ENCODE peak calls at places on chromosomes 2 and 18, in six cellular contexts. E, Y, K, V, U and B are unnamed samples.

GRCh38 chr2:212284166-212284565 is 254.4 kb downstream of the ERBB4 start:
- DNase-seq in E (no peak), Y (no peak), K (no peak), V (no peak), U (no peak), B (no peak)

GRCh38 chr2:167793725-167794124 is 453.7 kb downstream of the STK39 start:
- DNase-seq in E (no peak), Y (no peak), K (no peak), V (no peak), U (no peak), B (no peak)

GRCh38 chr2:239736358-239737143 is 288.6 kb downstream of the NDUFA10 start:
- DNase-seq in E (no peak), Y (no peak), K (no peak), V (no peak), U (no peak), B (no peak)

GRCh38 chr2:128874608-128875007 is 555.9 kb upstream of the HS6ST1 start:
- DNase-seq in E (no peak), Y (no peak), K (no peak), V (no peak), U (no peak), B (no peak)

GRCh38 chr2:188576657-188577056 is 285.0 kb downstream of the GULP1 start:
- DNase-seq in E (no peak), Y (no peak), K (no peak), V (no peak), U (no peak), B (no peak)

GRCh38 chr2:240219208-240219890 is 78.9 kb upstream of the OTOS start:
- DNase-seq in E (no peak), Y (peak; percentile 38), K (peak; percentile 3), V (no peak), U (no peak), B (no peak)

GRCh38 chr18:9058426-9058825 is 44.1 kb upstream of the NDUFV2 start:
- DNase-seq in E (no peak), Y (no peak), K (no peak), V (no peak), U (no peak), B (no peak)

GRCh38 chr2:105858868-105859693 is 114.4 kb downstream of the NCK2 start:
- DNase-seq in E (no peak), Y (no peak), K (no peak), V (no peak), U (no peak), B (no peak)

GRCh38 chr2:38690499-38691420 is 24.8 kb downstream of the GALM start:
- DNase-seq in E (peak; percentile 72), Y (no peak), K (no peak), V (peak; percentile 87), U (peak; percentile 85), B (no peak)

GRCh38 chr2:119486886-119487285 is 37.4 kb downstream of the SCTR start:
- DNase-seq in E (no peak), Y (no peak), K (no peak), V (peak; percentile 6), U (no peak), B (no peak)

GRCh38 chr2:128469203-128469602 is 150.5 kb upstream of the HS6ST1 start:
- DNase-seq in E (peak; percentile 44), Y (no peak), K (no peak), V (no peak), U (no peak), B (no peak)

GRCh38 chr2:37604716-37605115 is 66.7 kb downstream of the CDC42EP3 start:
- DNase-seq in E (no peak), Y (no peak), K (no peak), V (peak; percentile 72), U (no peak), B (no peak)

GRCh38 chr18:42746794-42747193 is 368.7 kb downstream of the RIT2 start:
- DNase-seq in E (no peak), Y (no peak), K (no peak), V (no peak), U (no peak), B (no peak)

GRCh38 chr2:221671515-221671914 is 99.4 kb upstream of the EPHA4 start:
- DNase-seq in E (no peak), Y (no peak), K (no peak), V (no peak), U (no peak), B (no peak)

GRCh38 chr2:47357475-47357874 is 45.5 kb upstream of the MSH2 start:
- DNase-seq in E (peak; percentile 39), Y (no peak), K (no peak), V (peak; percentile 42), U (peak; percentile 51), B (no peak)

GRCh38 chr2:40642726-40643125 is 190.8 kb upstream of the SLC8A1 start:
- DNase-seq in E (no peak), Y (no peak), K (no peak), V (no peak), U (no peak), B (no peak)

GRCh38 chr18:79681484-79682387 is 2.1 kb downstream of the CTDP1 start:
- DNase-seq in E (no peak), Y (peak; percentile 85), K (no peak), V (no peak), U (no peak), B (no peak)

GRCh38 chr2:234483568-234484251 is 13.2 kb downstream of the ARL4C start:
- DNase-seq in E (no peak), Y (peak; percentile 85), K (no peak), V (no peak), U (no peak), B (no peak)

GRCh38 chr2:3662239-3662638 is 4.2 kb downstream of the ALLC start:
- DNase-seq in E (no peak), Y (peak; percentile 45), K (no peak), V (no peak), U (no peak), B (no peak)

GRCh38 chr2:134401081-134401497 is 147.2 kb downstream of the MGAT5 start:
- DNase-seq in E (no peak), Y (no peak), K (no peak), V (peak; percentile 93), U (no peak), B (no peak)

GRCh38 chr18:21262979-21263378 is 20.9 kb downstream of the GREB1L start:
- DNase-seq in E (no peak), Y (no peak), K (no peak), V (peak; percentile 13), U (no peak), B (no peak)

GRCh38 chr2:227706859-227707258 is 11.0 kb downstream of the SLC19A3 start:
- DNase-seq in E (no peak), Y (no peak), K (no peak), V (no peak), U (peak; percentile 24), B (no peak)

GRCh38 chr2:169716938-169717690 is 16.5 kb upstream of the KLHL23 start:
- DNase-seq in E (no peak), Y (no peak), K (no peak), V (peak; percentile 94), U (peak; percentile 95), B (no peak)

GRCh38 chr2:1965726-1966125 is 221.4 kb upstream of the PXDN start:
- DNase-seq in E (no peak), Y (no peak), K (no peak), V (no peak), U (no peak), B (no peak)
- TF ChIP-seq POLR2AphosphoS5 in E (no peak), Y (no peak), K (no peak), V (no peak), U (no peak), B (no peak)

DNA sequence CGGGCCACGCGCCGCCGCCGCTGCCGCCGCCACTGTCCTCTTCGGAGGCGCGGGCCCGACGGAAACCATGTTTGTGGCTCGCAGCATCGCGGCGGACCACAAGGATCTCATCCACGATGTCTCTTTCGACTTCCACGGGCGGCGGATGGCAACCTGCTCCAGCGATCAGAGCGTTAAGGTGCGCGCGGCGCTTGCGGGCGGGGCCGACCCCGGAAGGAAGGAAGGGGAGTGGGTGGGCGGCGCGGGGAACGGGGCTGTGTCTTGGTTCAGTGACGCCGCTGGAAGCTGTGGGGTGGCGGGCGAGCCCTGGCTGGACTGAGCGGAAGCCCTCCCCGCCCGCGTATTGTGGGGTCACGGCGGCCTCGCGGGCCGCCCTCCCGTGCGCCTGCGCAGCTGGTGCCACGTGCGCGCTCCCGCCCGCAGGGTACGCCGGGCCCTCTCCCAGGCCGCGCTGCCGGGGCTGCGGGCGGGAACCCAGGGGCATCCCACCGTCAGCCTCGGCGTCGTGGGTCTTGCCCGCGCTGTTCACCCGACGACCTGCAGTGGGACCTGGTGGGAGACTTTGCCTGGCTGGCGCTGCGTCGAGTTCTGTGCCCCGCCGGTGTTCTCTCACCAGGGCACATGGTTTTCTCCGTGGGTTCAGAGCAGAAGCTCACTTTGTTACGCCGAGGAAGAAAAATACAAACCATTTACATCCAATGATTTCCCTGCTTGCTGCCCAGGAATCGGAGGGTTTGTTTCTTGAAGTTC is 419 bp downstream of the SEH1L start:
- DNase-seq in E (peak; percentile 88), Y (peak; percentile 99), K (peak; percentile 95), V (peak; percentile 94), U (peak; percentile 87), B (peak; percentile 84)
- TF ChIP-seq POLR2A in E (peak; percentile 98), Y (no peak), K (no peak), V (peak; percentile 87), U (peak; percentile 83), B (peak; percentile 86)

GRCh38 chr2:201114846-201115245 is 1.1 kb upstream of the CFLAR start:
- DNase-seq in E (no peak), Y (no peak), K (no peak), V (peak; percentile 16), U (no peak), B (no peak)

GRCh38 chr2:201118957-201119848 is 3.2 kb downstream of the CFLAR start:
- DNase-seq in E (no peak), Y (no peak), K (no peak), V (peak; percentile 68), U (no peak), B (no peak)

GRCh38 chr2:201118121-201118956 is 2.4 kb downstream of the CFLAR start:
- DNase-seq in E (peak; percentile 52), Y (peak; percentile 96), K (peak; percentile 84), V (peak; percentile 90), U (peak; percentile 88), B (peak; percentile 43)

GRCh38 chr2:201116115-201116958 is at the start of gene CFLAR:
- DNase-seq in E (peak; percentile 73), Y (peak; percentile 97), K (peak; percentile 74), V (peak; percentile 81), U (peak; percentile 94), B (peak; percentile 63)

GRCh38 chr2:201116959-201117734 is 1.2 kb downstream of the CFLAR start:
- DNase-seq in E (no peak), Y (no peak), K (peak; percentile 70), V (peak; percentile 94), U (peak; percentile 84), B (no peak)
- TF ChIP-seq POLR2AphosphoS5 in E (no peak), Y (no peak), K (no peak), V (peak; percentile 7), U (no peak), B (no peak)

DNA sequence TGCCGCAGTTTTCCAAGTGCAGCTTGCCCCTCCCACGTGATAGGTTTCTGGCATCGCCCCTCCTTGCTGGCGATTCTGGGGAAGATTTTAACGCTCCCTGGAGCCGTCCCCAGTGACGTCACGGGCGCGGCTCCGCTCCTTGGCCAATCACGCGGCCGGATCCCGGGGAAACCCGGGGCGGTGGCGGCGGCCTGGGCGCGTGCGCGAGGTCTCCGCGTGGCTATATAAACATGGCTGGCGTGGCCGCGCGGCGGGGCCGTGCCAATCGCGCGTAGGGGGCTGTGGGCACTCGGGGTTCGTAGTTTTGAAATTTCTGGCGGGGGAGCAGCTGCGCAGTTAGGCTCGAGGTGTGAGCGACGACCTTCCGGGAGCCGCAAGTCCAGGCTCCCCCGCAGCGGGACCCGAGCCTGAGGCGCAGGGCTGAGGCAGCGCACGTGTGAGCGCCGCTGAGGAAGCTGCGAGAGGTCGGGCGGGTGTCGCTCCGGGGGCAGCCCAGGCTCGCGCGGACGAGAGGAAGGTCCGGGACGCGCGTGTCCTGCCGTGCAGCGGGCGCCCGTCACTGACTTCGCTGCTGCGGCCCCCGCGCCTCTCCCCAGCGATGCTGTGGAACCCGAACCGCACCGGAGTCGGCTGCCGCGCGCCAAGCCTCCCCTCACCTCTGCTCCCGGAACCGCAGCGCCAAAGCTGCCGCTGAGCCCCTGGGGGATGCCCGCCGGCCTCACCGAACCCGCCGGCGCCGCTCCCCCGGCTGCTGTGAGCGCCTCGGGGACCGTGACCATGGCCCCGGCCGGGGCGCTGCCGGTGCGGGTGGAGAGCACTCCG is at the start of gene TAF4B:
- DNase-seq in E (peak; percentile 99), Y (peak; percentile 96), K (peak; percentile 94), V (peak; percentile 93), U (peak; percentile 41), B (peak; percentile 73)
- TF ChIP-seq POLR2A in E (peak; percentile 93), Y (peak; percentile 26), K (peak; percentile 34), V (no peak), U (peak; percentile 35), B (peak; percentile 88)